ENCODE peak calls at places on chromosomes 1 and 21, in six cellular contexts. B is GM12878, W is GM12891, V is K562, O is H1, P is HepG2. R is an unnamed sample.

GRCh38 chr1:118144777-118145176 is 40.3 kb downstream of the SPAG17 start:
- DNase-seq in B (no peak), W (no peak), V (no peak), O (no peak), P (no peak), R (no peak)

GRCh38 chr1:81664341-81664740 is 136.4 kb upstream of the ADGRL2 start:
- DNase-seq in B (no peak), W (no peak), V (no peak), O (no peak), P (no peak), R (no peak)

GRCh38 chr1:36464605-36465393 is 615 bp upstream of the MRPS15 start:
- DNase-seq in B (no peak), W (no peak), V (no peak), O (no peak), P (no peak), R (peak)

GRCh38 chr1:167273027-167273800 is 52.5 kb downstream of the POU2F1 start:
- DNase-seq in B (no peak), W (no peak), V (no peak), O (no peak), P (no peak), R (no peak)

GRCh38 chr1:64097859-64098258 is 105.6 kb upstream of the UBE2U start:
- DNase-seq in B (no peak), W (no peak), V (no peak), O (no peak), P (no peak), R (no peak)

GRCh38 chr1:109171646-109172045 is 42.1 kb upstream of the SARS1 start:
- DNase-seq in B (no peak), W (no peak), V (no peak), O (no peak), P (no peak), R (no peak)

GRCh38 chr1:32239335-32239734 is 7.7 kb upstream of the FAM167B start:
- DNase-seq in B (no peak), W (no peak), V (no peak), O (no peak), P (no peak), R (no peak)

GRCh38 chr1:4786061-4786460 is 131.7 kb downstream of the AJAP1 start:
- DNase-seq in B (no peak), W (no peak), V (no peak), O (no peak), P (no peak), R (no peak)

GRCh38 chr1:172373864-172374263 is 46.6 kb upstream of the C1orf105 start:
- DNase-seq in B (no peak), W (no peak), V (no peak), O (no peak), P (no peak), R (no peak)

GRCh38 chr1:6097824-6098223 is 52.1 kb downstream of the KCNAB2 start:
- DNase-seq in B (no peak), W (no peak), V (no peak), O (no peak), P (no peak), R (no peak)

GRCh38 chr1:905811-906531 is 17.8 kb upstream of the SAMD11 start:
- DNase-seq in B (no peak), W (peak), V (no peak), O (no peak), P (no peak), R (peak)

GRCh38 chr1:18192974-18193373 is 85.4 kb downstream of the IGSF21 start:
- DNase-seq in B (no peak), W (no peak), V (no peak), O (no peak), P (no peak), R (no peak)

GRCh38 chr21:25409992-25410391 is 197.3 kb downstream of the MRPL39 start:
- DNase-seq in B (no peak), W (no peak), V (no peak), O (no peak), P (no peak), R (no peak)

GRCh38 chr1:61119085-61119484 is 36.7 kb downstream of the NFIA start:
- DNase-seq in B (no peak), W (no peak), V (no peak), O (no peak), P (peak), R (no peak)

GRCh38 chr1:31596737-31597097 is 20.4 kb downstream of the TINAGL1 start:
- DNase-seq in B (no peak), W (no peak), V (no peak), O (no peak), P (no peak), R (no peak)

GRCh38 chr1:107277022-107277421 is 136.2 kb downstream of the NTNG1 start:
- DNase-seq in B (no peak), W (no peak), V (peak), O (peak), P (peak), R (no peak)

GRCh38 chr1:106344494-106344893 is 712.0 kb upstream of the PRMT6 start:
- DNase-seq in B (no peak), W (no peak), V (no peak), O (no peak), P (no peak), R (no peak)

GRCh38 chr1:39266269-39266668 is 61.8 kb downstream of the MACF1 start:
- DNase-seq in B (no peak), W (no peak), V (peak), O (no peak), P (no peak), R (no peak)

GRCh38 chr1:180153032-180153431 is 1.6 kb upstream of the QSOX1 start:
- DNase-seq in B (no peak), W (no peak), V (no peak), O (no peak), P (no peak), R (no peak)

GRCh38 chr1:173870252-173871075 is 2.3 kb downstream of the ZBTB37 start:
- DNase-seq in B (peak), W (peak), V (peak), O (no peak), P (no peak), R (peak)

GRCh38 chr1:147514233-147514632 is 27.1 kb upstream of the BCL9 start:
- DNase-seq in B (no peak), W (no peak), V (no peak), O (no peak), P (no peak), R (no peak)

GRCh38 chr21:27047331-27048314 is 80.7 kb upstream of the ADAMTS5 start:
- DNase-seq in B (no peak), W (no peak), V (no peak), O (no peak), P (no peak), R (no peak)

GRCh38 chr1:36359911-36360310 is 25.8 kb downstream of the STK40 start:
- DNase-seq in B (no peak), W (no peak), V (no peak), O (no peak), P (no peak), R (no peak)

GRCh38 chr1:19661721-19662228 is 2.9 kb upstream of the HTR6 start:
- DNase-seq in B (no peak), W (no peak), V (peak), O (no peak), P (no peak), R (no peak)

GRCh38 chr1:44592208-44593145 is 81.8 kb downstream of the TMEM53 start:
- DNase-seq in B (no peak), W (no peak), V (no peak), O (no peak), P (no peak), R (no peak)

GRCh38 chr1:234781241-234782056 is 171.5 kb upstream of the IRF2BP2 start:
- DNase-seq in B (no peak), W (no peak), V (peak), O (no peak), P (peak), R (no peak)

GRCh38 chr1:53517821-53518352 is 58.7 kb downstream of the DMRTB1 start:
- DNase-seq in B (no peak), W (no peak), V (no peak), O (no peak), P (no peak), R (no peak)

GRCh38 chr1:170634819-170635410 is 29.0 kb upstream of the PRRX1 start:
- DNase-seq in B (no peak), W (no peak), V (no peak), O (no peak), P (no peak), R (no peak)

GRCh38 chr21:43362306-43362927 is 64.5 kb downstream of the SIK1 start:
- DNase-seq in B (no peak), W (peak), V (no peak), O (no peak), P (no peak), R (peak)

GRCh38 chr1:7470904-7471638 is 300.0 kb upstream of the VAMP3 start:
- DNase-seq in B (peak), W (no peak), V (peak), O (no peak), P (no peak), R (no peak)

GRCh38 chr1:159005676-159006075 is 4.0 kb upstream of the IFI16 start:
- DNase-seq in B (no peak), W (no peak), V (peak), O (no peak), P (no peak), R (no peak)

GRCh38 chr1:20322081-20322824 is 31.6 kb downstream of the VWA5B1 start:
- DNase-seq in B (peak), W (peak), V (no peak), O (no peak), P (no peak), R (peak)

GRCh38 chr1:147676306-147677085 is 6.2 kb upstream of the ACP6 start:
- DNase-seq in B (no peak), W (no peak), V (no peak), O (no peak), P (peak), R (no peak)

GRCh38 chr1:57422271-57423134 is 1.4 kb downstream of the DAB1 start:
- DNase-seq in B (no peak), W (no peak), V (no peak), O (no peak), P (no peak), R (no peak)

DNA sequence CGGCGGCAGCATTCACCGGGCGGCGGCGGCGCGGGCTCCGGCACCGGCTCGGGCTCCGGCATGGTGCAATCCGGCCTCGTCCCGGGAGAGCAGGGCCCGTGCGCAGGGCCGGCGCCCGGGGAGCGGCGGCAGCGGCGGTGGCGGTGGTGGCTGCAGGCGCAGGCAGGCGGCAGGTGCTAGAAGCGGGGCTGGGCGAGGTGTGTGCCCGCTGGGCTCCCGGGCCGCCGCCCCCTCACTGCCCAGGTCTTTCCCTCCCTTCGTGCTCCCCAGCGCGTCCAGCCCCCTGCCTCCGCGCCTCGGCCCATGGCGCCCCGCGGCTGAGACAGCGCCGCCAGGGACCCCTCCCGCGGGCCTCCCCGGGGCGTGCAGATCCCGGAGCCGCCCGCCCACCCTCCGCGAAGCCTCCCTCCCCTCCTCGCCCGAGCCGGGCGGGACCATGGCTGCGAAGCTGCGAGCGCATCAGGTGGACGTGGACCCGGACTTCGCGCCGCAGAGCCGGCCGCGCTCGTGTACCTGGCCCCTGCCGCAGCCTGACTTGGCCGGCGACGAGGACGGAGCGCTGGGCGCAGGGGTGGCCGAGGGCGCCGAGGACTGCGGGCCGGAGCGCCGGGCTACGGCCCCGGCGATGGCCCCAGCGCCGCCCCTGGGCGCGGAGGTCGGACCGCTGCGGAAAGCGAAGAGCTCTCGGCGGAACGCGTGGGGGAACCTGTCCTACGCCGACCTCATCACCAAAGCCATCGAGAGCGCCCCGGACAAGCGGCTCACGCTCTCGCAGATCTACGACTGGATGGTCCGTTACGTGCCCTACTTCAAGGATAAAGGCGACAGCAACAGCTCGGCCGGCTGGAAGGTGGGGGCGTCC is 492 bp downstream of the FOXO6 start:
- DNase-seq in B (no peak), W (no peak), V (peak), O (no peak), P (no peak), R (peak)
- TF ChIP-seq TAF1 in B (no peak), W (no peak), V (no peak), O (no peak), P (no peak), R (no peak)

GRCh38 chr1:146012703-146013565 is 8.6 kb downstream of the HJV start:
- DNase-seq in B (no peak), W (no peak), V (peak), O (no peak), P (peak), R (no peak)

GRCh38 chr1:146001734-146002133 is 5.4 kb upstream of the TXNIP start:
- DNase-seq in B (no peak), W (no peak), V (no peak), O (no peak), P (no peak), R (no peak)

GRCh38 chr1:146007785-146008133 is 11.4 kb upstream of the TXNIP start:
- DNase-seq in B (no peak), W (no peak), V (no peak), O (no peak), P (no peak), R (no peak)

GRCh38 chr1:146010126-146010738 is 11.3 kb downstream of the HJV start:
- DNase-seq in B (no peak), W (no peak), V (no peak), O (no peak), P (no peak), R (no peak)

DNA sequence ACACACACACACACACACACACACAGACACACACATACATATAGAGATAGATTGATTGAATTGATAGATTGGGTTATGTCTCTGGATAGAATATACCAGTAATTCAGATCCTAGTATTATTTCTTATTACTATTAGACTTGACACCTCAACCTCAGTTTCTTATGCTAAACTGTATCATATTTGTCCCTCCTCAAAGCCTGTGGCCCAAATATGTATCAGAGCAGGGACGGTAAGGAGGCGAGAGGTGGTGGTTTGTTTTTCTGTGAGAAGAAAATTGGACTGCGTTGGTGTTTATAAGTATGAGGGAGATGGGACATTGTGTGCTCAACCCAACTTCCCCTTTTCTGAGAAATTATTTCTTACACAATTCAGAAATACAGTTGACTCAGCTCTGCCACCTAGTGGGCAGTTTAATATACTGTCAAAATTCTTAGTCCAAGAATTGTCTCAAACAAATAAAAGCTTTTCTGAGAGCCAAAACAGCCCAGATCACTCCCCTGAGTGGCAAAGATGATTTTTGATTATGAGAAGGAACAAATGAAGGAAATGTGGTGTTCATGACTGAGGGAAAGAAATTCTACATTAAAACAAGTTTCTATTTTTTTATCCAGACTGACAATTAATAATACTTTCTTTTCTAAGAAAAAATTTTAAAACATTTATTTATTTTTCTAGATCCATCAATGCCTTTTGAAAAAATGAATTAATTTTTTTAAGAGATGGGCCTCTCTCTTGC is 10.8 kb upstream of the TXNIP start:
- DNase-seq in B (peak), W (peak), V (peak), O (no peak), P (peak), R (peak)
- TF ChIP-seq POLR2A in B (no peak), W (no peak), V (peak), O (no peak), P (no peak), R (no peak)

DNA sequence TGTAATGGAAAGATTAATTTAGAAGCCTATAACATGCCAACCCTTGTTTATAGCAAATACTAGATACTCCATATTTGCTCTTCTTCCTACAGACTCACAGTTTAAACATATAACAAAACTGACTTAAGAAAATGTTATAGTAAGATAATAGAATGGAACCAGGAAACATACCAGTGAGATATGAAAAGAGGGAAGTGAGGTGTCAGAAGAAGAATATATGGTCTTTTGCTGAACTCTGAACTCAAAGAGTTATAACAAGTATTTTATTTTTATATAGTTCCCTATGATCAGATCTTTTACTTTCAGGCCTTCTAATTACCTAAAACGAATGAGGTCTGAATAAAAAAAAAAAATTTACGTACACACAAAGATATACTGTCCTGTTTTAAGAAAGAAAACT is 20.9 kb downstream of the TMED5 start:
- DNase-seq in B (no peak), W (no peak), V (no peak), O (no peak), P (no peak), R (no peak)
- TF ChIP-seq TAF1 in B (no peak), W (no peak), V (no peak), O (no peak), P (no peak), R (no peak)

GRCh38 chr1:50548243-50548642 is 125.0 kb upstream of the DMRTA2 start:
- DNase-seq in B (no peak), W (no peak), V (no peak), O (no peak), P (no peak), R (no peak)
- TF ChIP-seq POLR2A in B (no peak), W (no peak), V (no peak), O (no peak), P (no peak), R (no peak)

GRCh38 chr21:37412603-37413360 is 46.2 kb downstream of the DYRK1A start:
- DNase-seq in B (no peak), W (no peak), V (no peak), O (no peak), P (no peak), R (no peak)
- TF ChIP-seq TAF1 in B (no peak), W (no peak), V (no peak), O (no peak), P (no peak), R (no peak)